ENCODE peak calls at places on chromosomes 7 and 10, in seven cellular contexts. One of them, this sample, is unnamed.

GRCh38 chr7:92925876-92926696 is 89.7 kb upstream of the CDK6 start:
- DNase-seq in lower lobe of right lung: no peak
- DNase-seq in Panc1: no peak
- DNase-seq in foreskin keratinocyte: no peak
- DNase-seq in neural progenitor cell: peak; percentile 83
- DNase-seq in upper lobe of right lung: no peak
- DNase-seq in psoas muscle: no peak
- DNase-seq in this sample: no peak

GRCh38 chr7:47335071-47335470 is 246.8 kb downstream of the TNS3 start:
- DNase-seq in Panc1: no peak
- DNase-seq in psoas muscle: no peak
- DNase-seq in foreskin keratinocyte: no peak
- DNase-seq in neural progenitor cell: no peak
- DNase-seq in upper lobe of right lung: no peak
- DNase-seq in lower lobe of right lung: no peak
- DNase-seq in this sample: no peak

GRCh38 chr10:124587811-124588211 is 126.2 kb downstream of the LHPP start:
- DNase-seq in foreskin keratinocyte: no peak
- DNase-seq in upper lobe of right lung: no peak
- DNase-seq in Panc1: no peak
- DNase-seq in neural progenitor cell: no peak
- DNase-seq in psoas muscle: peak; percentile 46
- DNase-seq in lower lobe of right lung: no peak
- DNase-seq in this sample: no peak

GRCh38 chr7:54841772-54842707 is 83.0 kb upstream of the SEC61G start:
- DNase-seq in lower lobe of right lung: peak; percentile 54
- DNase-seq in upper lobe of right lung: no peak
- DNase-seq in Panc1: no peak
- DNase-seq in psoas muscle: peak; percentile 61
- DNase-seq in neural progenitor cell: peak; percentile 19
- DNase-seq in foreskin keratinocyte: peak; percentile 43
- DNase-seq in this sample: no peak

GRCh38 chr7:134823400-134823799 is 44.0 kb downstream of the CALD1 start:
- DNase-seq in foreskin keratinocyte: no peak
- DNase-seq in lower lobe of right lung: no peak
- DNase-seq in Panc1: no peak
- DNase-seq in neural progenitor cell: no peak
- DNase-seq in psoas muscle: no peak
- DNase-seq in upper lobe of right lung: no peak
- DNase-seq in this sample: no peak

GRCh38 chr7:142554555-142555532 is 194.4 kb upstream of the PRSS1 start:
- DNase-seq in neural progenitor cell: no peak
- DNase-seq in psoas muscle: no peak
- DNase-seq in Panc1: no peak
- DNase-seq in upper lobe of right lung: no peak
- DNase-seq in foreskin keratinocyte: no peak
- DNase-seq in lower lobe of right lung: no peak
- DNase-seq in this sample: no peak

GRCh38 chr7:151058766-151059361 is 525 bp upstream of the SLC4A2 start:
- DNase-seq in Panc1: no peak
- DNase-seq in upper lobe of right lung: no peak
- DNase-seq in neural progenitor cell: peak; percentile 40
- DNase-seq in foreskin keratinocyte: peak; percentile 49
- DNase-seq in psoas muscle: no peak
- DNase-seq in lower lobe of right lung: no peak
- DNase-seq in this sample: no peak

GRCh38 chr10:15211464-15211979 is 43.0 kb upstream of the NMT2 start:
- DNase-seq in Panc1: no peak
- DNase-seq in lower lobe of right lung: no peak
- DNase-seq in foreskin keratinocyte: peak; percentile 64
- DNase-seq in neural progenitor cell: no peak
- DNase-seq in psoas muscle: no peak
- DNase-seq in upper lobe of right lung: no peak
- DNase-seq in this sample: no peak

GRCh38 chr7:52311886-52312285 is 723.5 kb upstream of the POM121L12 start:
- DNase-seq in lower lobe of right lung: no peak
- DNase-seq in Panc1: no peak
- DNase-seq in neural progenitor cell: no peak
- DNase-seq in psoas muscle: no peak
- DNase-seq in foreskin keratinocyte: no peak
- DNase-seq in upper lobe of right lung: no peak
- DNase-seq in this sample: no peak

GRCh38 chr7:44706788-44707557 is 41.7 kb upstream of the ZMIZ2 start:
- DNase-seq in foreskin keratinocyte: no peak
- DNase-seq in lower lobe of right lung: no peak
- DNase-seq in psoas muscle: peak; percentile 69
- DNase-seq in upper lobe of right lung: no peak
- DNase-seq in neural progenitor cell: no peak
- DNase-seq in Panc1: no peak
- DNase-seq in this sample: no peak

GRCh38 chr7:41027428-41028115 is 675.3 kb downstream of the INHBA start:
- DNase-seq in Panc1: no peak
- DNase-seq in foreskin keratinocyte: peak; percentile 97
- DNase-seq in neural progenitor cell: no peak
- DNase-seq in lower lobe of right lung: no peak
- DNase-seq in psoas muscle: no peak
- DNase-seq in upper lobe of right lung: no peak
- DNase-seq in this sample: no peak

GRCh38 chr10:49512121-49512809 is 26.7 kb downstream of the ERCC6 start:
- DNase-seq in foreskin keratinocyte: peak; percentile 17
- DNase-seq in neural progenitor cell: peak; percentile 55
- DNase-seq in psoas muscle: no peak
- DNase-seq in lower lobe of right lung: no peak
- DNase-seq in Panc1: peak; percentile 24
- DNase-seq in upper lobe of right lung: no peak
- DNase-seq in this sample: no peak

GRCh38 chr7:37054631-37055300 is 330.5 kb upstream of the AOAH start:
- DNase-seq in neural progenitor cell: no peak
- DNase-seq in lower lobe of right lung: no peak
- DNase-seq in upper lobe of right lung: no peak
- DNase-seq in Panc1: no peak
- DNase-seq in psoas muscle: no peak
- DNase-seq in foreskin keratinocyte: no peak
- DNase-seq in this sample: no peak

GRCh38 chr7:83162402-83163256 is at the start of gene PCLO:
- DNase-seq in Panc1: peak; percentile 62
- DNase-seq in upper lobe of right lung: peak; percentile 94
- DNase-seq in foreskin keratinocyte: peak; percentile 95
- DNase-seq in neural progenitor cell: peak; percentile 97
- DNase-seq in lower lobe of right lung: peak; percentile 89
- DNase-seq in psoas muscle: peak; percentile 45
- DNase-seq in this sample: no peak

GRCh38 chr7:54839538-54840213 is 80.7 kb upstream of the SEC61G start:
- DNase-seq in Panc1: no peak
- DNase-seq in psoas muscle: peak; percentile 92
- DNase-seq in upper lobe of right lung: peak; percentile 86
- DNase-seq in neural progenitor cell: peak; percentile 71
- DNase-seq in lower lobe of right lung: peak; percentile 77
- DNase-seq in foreskin keratinocyte: peak; percentile 29
- DNase-seq in this sample: no peak

GRCh38 chr10:34295142-34295548 is 520.0 kb downstream of the PARD3 start:
- DNase-seq in lower lobe of right lung: no peak
- DNase-seq in upper lobe of right lung: no peak
- DNase-seq in foreskin keratinocyte: no peak
- DNase-seq in neural progenitor cell: no peak
- DNase-seq in Panc1: no peak
- DNase-seq in psoas muscle: no peak
- DNase-seq in this sample: no peak

GRCh38 chr10:72659694-72660093 is 32.2 kb upstream of the MCU start:
- DNase-seq in psoas muscle: no peak
- DNase-seq in Panc1: no peak
- DNase-seq in upper lobe of right lung: no peak
- DNase-seq in foreskin keratinocyte: no peak
- DNase-seq in neural progenitor cell: no peak
- DNase-seq in lower lobe of right lung: no peak
- DNase-seq in this sample: no peak

GRCh38 chr7:102464577-102465280 is at the start of the genes ALKBH4 and LRWD1:
- DNase-seq in upper lobe of right lung: peak; percentile 98
- DNase-seq in Panc1: no peak
- DNase-seq in lower lobe of right lung: peak; percentile 98
- DNase-seq in psoas muscle: peak; percentile 98
- DNase-seq in foreskin keratinocyte: peak; percentile 72
- DNase-seq in neural progenitor cell: peak; percentile 96
- DNase-seq in this sample: peak; percentile 68

GRCh38 chr7:70620333-70621055 is 511.4 kb upstream of the GALNT17 start:
- DNase-seq in Panc1: no peak
- DNase-seq in neural progenitor cell: no peak
- DNase-seq in psoas muscle: no peak
- DNase-seq in lower lobe of right lung: no peak
- DNase-seq in foreskin keratinocyte: no peak
- DNase-seq in upper lobe of right lung: no peak
- DNase-seq in this sample: no peak

GRCh38 chr10:108691126-108691525 is 1232.2 kb downstream of the XPNPEP1 start:
- DNase-seq in foreskin keratinocyte: no peak
- DNase-seq in lower lobe of right lung: no peak
- DNase-seq in psoas muscle: no peak
- DNase-seq in neural progenitor cell: no peak
- DNase-seq in upper lobe of right lung: no peak
- DNase-seq in Panc1: no peak
- DNase-seq in this sample: no peak
- TF ChIP-seq CTCF in foreskin keratinocyte: no peak
- TF ChIP-seq CTCF in lower lobe of right lung: no peak
- TF ChIP-seq CTCF in psoas muscle: no peak
- TF ChIP-seq CTCF in neural progenitor cell: peak; percentile 38
- TF ChIP-seq CTCF in upper lobe of right lung: no peak
- TF ChIP-seq CTCF in Panc1: no peak
- TF ChIP-seq CTCF in this sample: no peak

GRCh38 chr10:17669185-17669872 is 25.4 kb downstream of the STAM start:
- DNase-seq in psoas muscle: no peak
- DNase-seq in neural progenitor cell: no peak
- DNase-seq in upper lobe of right lung: no peak
- DNase-seq in Panc1: no peak
- DNase-seq in lower lobe of right lung: no peak
- DNase-seq in foreskin keratinocyte: no peak
- DNase-seq in this sample: no peak
- H3K4me1 ChIP-seq in psoas muscle: peaks cover 73% of the 10 kb centered on the region
- H3K4me1 ChIP-seq in neural progenitor cell: peaks cover 38% of the 10 kb centered on the region
- H3K4me1 ChIP-seq in upper lobe of right lung: peaks cover 38% of the 10 kb centered on the region
- H3K4me1 ChIP-seq in Panc1: peaks cover 40% of the 10 kb centered on the region
- H3K4me1 ChIP-seq in lower lobe of right lung: peaks cover 20% of the 10 kb centered on the region
- H3K4me1 ChIP-seq in foreskin keratinocyte: peaks cover 41% of the 10 kb centered on the region
- H3K4me1 ChIP-seq in this sample: no peaks in the 10 kb centered on the region

DNA sequence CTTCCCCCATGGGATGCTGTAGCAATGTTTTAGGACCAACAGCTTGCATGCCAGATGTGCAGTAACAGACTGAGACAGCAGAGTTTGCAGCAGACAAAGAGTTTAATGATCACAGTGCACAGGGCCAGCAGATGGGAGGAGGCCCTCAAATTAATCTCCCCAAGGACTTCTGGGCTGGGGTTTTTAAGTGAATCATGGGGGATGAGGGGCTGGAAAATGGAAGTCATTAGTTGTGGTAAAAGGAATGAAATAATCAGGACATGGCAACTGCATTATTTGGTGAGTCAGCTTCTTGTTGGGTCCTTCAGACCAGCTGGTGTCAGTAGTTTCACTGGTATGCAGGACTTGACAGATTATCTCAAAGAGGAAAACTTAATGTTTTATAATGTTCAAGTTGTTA is 12.6 kb upstream of the NRBF2 start:
- DNase-seq in upper lobe of right lung: no peak
- DNase-seq in neural progenitor cell: no peak
- DNase-seq in psoas muscle: no peak
- DNase-seq in lower lobe of right lung: no peak
- DNase-seq in foreskin keratinocyte: peak; percentile 37
- DNase-seq in Panc1: no peak
- DNase-seq in this sample: no peak
- TF ChIP-seq CTCF in upper lobe of right lung: no peak
- TF ChIP-seq CTCF in neural progenitor cell: no peak
- TF ChIP-seq CTCF in psoas muscle: no peak
- TF ChIP-seq CTCF in lower lobe of right lung: no peak
- TF ChIP-seq CTCF in foreskin keratinocyte: no peak
- TF ChIP-seq CTCF in Panc1: no peak
- TF ChIP-seq CTCF in this sample: no peak

GRCh38 chr10:77875730-77876129 is 50.8 kb downstream of the DLG5 start:
- DNase-seq in Panc1: no peak
- DNase-seq in upper lobe of right lung: no peak
- DNase-seq in foreskin keratinocyte: no peak
- DNase-seq in psoas muscle: no peak
- DNase-seq in neural progenitor cell: no peak
- DNase-seq in lower lobe of right lung: no peak
- DNase-seq in this sample: no peak
- H3K4me1 ChIP-seq in Panc1: peaks cover 24% of the 10 kb centered on the region
- H3K4me1 ChIP-seq in upper lobe of right lung: peaks cover 33% of the 10 kb centered on the region
- H3K4me1 ChIP-seq in foreskin keratinocyte: peaks cover 36% of the 10 kb centered on the region
- H3K4me1 ChIP-seq in psoas muscle: peaks cover 41% of the 10 kb centered on the region
- H3K4me1 ChIP-seq in neural progenitor cell: peaks cover 19% of the 10 kb centered on the region
- H3K4me1 ChIP-seq in lower lobe of right lung: peaks cover 31% of the 10 kb centered on the region
- H3K4me1 ChIP-seq in this sample: peaks cover 55% of the 10 kb centered on the region

GRCh38 chr7:4631021-4631663 is 51.0 kb upstream of the FOXK1 start:
- DNase-seq in psoas muscle: no peak
- DNase-seq in lower lobe of right lung: peak; percentile 36
- DNase-seq in Panc1: no peak
- DNase-seq in foreskin keratinocyte: no peak
- DNase-seq in neural progenitor cell: no peak
- DNase-seq in upper lobe of right lung: no peak
- DNase-seq in this sample: no peak

GRCh38 chr7:4631664-4632171 is 50.4 kb upstream of the FOXK1 start:
- DNase-seq in lower lobe of right lung: peak; percentile 84
- DNase-seq in psoas muscle: peak; percentile 90
- DNase-seq in neural progenitor cell: peak; percentile 90
- DNase-seq in foreskin keratinocyte: peak; percentile 89
- DNase-seq in Panc1: peak; percentile 94
- DNase-seq in upper lobe of right lung: peak; percentile 86
- DNase-seq in this sample: no peak

GRCh38 chr7:4629287-4629905 is 52.7 kb upstream of the FOXK1 start:
- DNase-seq in Panc1: no peak
- DNase-seq in psoas muscle: no peak
- DNase-seq in foreskin keratinocyte: no peak
- DNase-seq in neural progenitor cell: no peak
- DNase-seq in lower lobe of right lung: no peak
- DNase-seq in upper lobe of right lung: no peak
- DNase-seq in this sample: no peak

GRCh38 chr7:4634166-4634565 is 47.9 kb upstream of the FOXK1 start:
- DNase-seq in neural progenitor cell: no peak
- DNase-seq in psoas muscle: no peak
- DNase-seq in upper lobe of right lung: no peak
- DNase-seq in lower lobe of right lung: no peak
- DNase-seq in foreskin keratinocyte: peak; percentile 50
- DNase-seq in Panc1: no peak
- DNase-seq in this sample: no peak

DNA sequence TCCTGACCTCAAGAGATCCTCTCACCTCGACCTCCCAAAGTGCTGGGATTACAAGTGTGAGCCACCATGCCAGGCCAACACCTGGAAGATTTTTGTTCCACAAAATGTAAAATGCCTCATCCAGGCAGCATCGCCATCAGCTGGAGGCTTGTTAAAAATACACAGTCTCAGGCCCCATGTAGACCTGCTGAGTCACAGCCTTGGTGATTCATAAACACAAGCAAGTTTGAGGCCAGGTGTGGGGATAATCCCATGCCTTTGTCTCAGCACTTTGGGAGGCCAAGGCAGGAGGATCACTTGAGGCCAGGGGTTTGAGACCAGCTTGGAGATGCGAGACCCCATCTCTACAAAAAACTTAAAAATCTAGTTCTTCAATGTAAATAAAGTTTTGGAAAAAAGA is 49.1 kb upstream of the FOXK1 start:
- DNase-seq in lower lobe of right lung: no peak
- DNase-seq in neural progenitor cell: no peak
- DNase-seq in upper lobe of right lung: no peak
- DNase-seq in foreskin keratinocyte: peak; percentile 49
- DNase-seq in psoas muscle: no peak
- DNase-seq in Panc1: peak; percentile 63
- DNase-seq in this sample: no peak
- TF ChIP-seq CTCF in lower lobe of right lung: no peak
- TF ChIP-seq CTCF in neural progenitor cell: no peak
- TF ChIP-seq CTCF in upper lobe of right lung: no peak
- TF ChIP-seq CTCF in foreskin keratinocyte: peak; percentile 32
- TF ChIP-seq CTCF in psoas muscle: no peak
- TF ChIP-seq CTCF in Panc1: peak; percentile 34
- TF ChIP-seq CTCF in this sample: no peak